ENCODE peak calls at places on chromosomes 11 and 22, in four cellular contexts. One of them, this sample, is unnamed.

GRCh38 chr11:69383372-69383771 is 89.4 kb downstream of the MYEOV start:
- DNase-seq in HepG2: no peak
- DNase-seq in K562: no peak
- DNase-seq in GM12878: no peak
- DNase-seq in this sample: no peak

GRCh38 chr11:65334696-65335295 is 1.1 kb downstream of the DPF2 start:
- DNase-seq in HepG2: no peak
- DNase-seq in K562: no peak
- DNase-seq in GM12878: no peak
- DNase-seq in this sample: no peak

GRCh38 chr22:46823248-46823647 is 60.8 kb downstream of the TBC1D22A start:
- DNase-seq in HepG2: no peak
- DNase-seq in K562: no peak
- DNase-seq in GM12878: no peak
- DNase-seq in this sample: no peak

GRCh38 chr22:20436309-20437252 is 1.0 kb downstream of the SCARF2 start:
- DNase-seq in HepG2: no peak
- DNase-seq in K562: peak
- DNase-seq in GM12878: no peak
- DNase-seq in this sample: peak

GRCh38 chr11:10002221-10002620 is 291.8 kb downstream of the SBF2 start:
- DNase-seq in HepG2: no peak
- DNase-seq in K562: no peak
- DNase-seq in GM12878: no peak
- DNase-seq in this sample: no peak

GRCh38 chr11:72069787-72070251 is 10.5 kb downstream of the NUMA1 start:
- DNase-seq in HepG2: peak
- DNase-seq in K562: no peak
- DNase-seq in GM12878: no peak
- DNase-seq in this sample: no peak

GRCh38 chr11:391117-392017 is 2.6 kb upstream of the PKP3 start:
- DNase-seq in HepG2: no peak
- DNase-seq in K562: no peak
- DNase-seq in GM12878: no peak
- DNase-seq in this sample: no peak

GRCh38 chr11:102157219-102157618 is 47.0 kb downstream of the YAP1 start:
- DNase-seq in HepG2: peak
- DNase-seq in K562: no peak
- DNase-seq in GM12878: no peak
- DNase-seq in this sample: peak

GRCh38 chr11:114155116-114155515 is 95.6 kb downstream of the ZBTB16 start:
- DNase-seq in HepG2: no peak
- DNase-seq in K562: no peak
- DNase-seq in GM12878: no peak
- DNase-seq in this sample: no peak

GRCh38 chr11:81975261-81975900 is 758.3 kb downstream of the FAM181B start:
- DNase-seq in HepG2: no peak
- DNase-seq in K562: no peak
- DNase-seq in GM12878: no peak
- DNase-seq in this sample: no peak

GRCh38 chr11:31325162-31325561 is 44.4 kb downstream of the DCDC1 start:
- DNase-seq in HepG2: no peak
- DNase-seq in K562: no peak
- DNase-seq in GM12878: no peak
- DNase-seq in this sample: no peak

GRCh38 chr11:125229006-125229405 is 64.5 kb downstream of the PKNOX2 start:
- DNase-seq in HepG2: no peak
- DNase-seq in K562: no peak
- DNase-seq in GM12878: no peak
- DNase-seq in this sample: no peak

GRCh38 chr11:75505966-75506692 is 19.6 kb downstream of the GDPD5 start:
- DNase-seq in HepG2: no peak
- DNase-seq in K562: no peak
- DNase-seq in GM12878: no peak
- DNase-seq in this sample: no peak

GRCh38 chr11:61041755-61042518 is 60.4 kb upstream of the CD5 start:
- DNase-seq in HepG2: no peak
- DNase-seq in K562: no peak
- DNase-seq in GM12878: no peak
- DNase-seq in this sample: no peak

GRCh38 chr11:62680825-62681240 is 2.0 kb upstream of the UBXN1 start:
- DNase-seq in HepG2: peak
- DNase-seq in K562: peak
- DNase-seq in GM12878: no peak
- DNase-seq in this sample: peak

GRCh38 chr11:112219476-112220232 is 6.6 kb upstream of the PTS start:
- DNase-seq in HepG2: peak
- DNase-seq in K562: peak
- DNase-seq in GM12878: peak
- DNase-seq in this sample: peak

GRCh38 chr22:45754822-45755221 is 83.2 kb downstream of the ATXN10 start:
- DNase-seq in HepG2: no peak
- DNase-seq in K562: no peak
- DNase-seq in GM12878: no peak
- DNase-seq in this sample: no peak

GRCh38 chr11:61173456-61173855 is 12.2 kb upstream of the VPS37C start:
- DNase-seq in HepG2: peak
- DNase-seq in K562: peak
- DNase-seq in GM12878: no peak
- DNase-seq in this sample: no peak

GRCh38 chr11:19843106-19843505 is 130.5 kb downstream of the NAV2 start:
- DNase-seq in HepG2: no peak
- DNase-seq in K562: no peak
- DNase-seq in GM12878: no peak
- DNase-seq in this sample: no peak

GRCh38 chr11:113096661-113097060 is 135.4 kb downstream of the NCAM1 start:
- DNase-seq in HepG2: no peak
- DNase-seq in K562: no peak
- DNase-seq in GM12878: no peak
- DNase-seq in this sample: no peak

GRCh38 chr11:71927813-71928738 is at the start of gene XNDC1N:
- DNase-seq in HepG2: peak
- DNase-seq in K562: peak
- DNase-seq in GM12878: no peak
- DNase-seq in this sample: peak

GRCh38 chr22:19626666-19627065 is 87.6 kb upstream of the SEPTIN5 start:
- DNase-seq in HepG2: no peak
- DNase-seq in K562: no peak
- DNase-seq in GM12878: no peak
- DNase-seq in this sample: no peak

GRCh38 chr11:44319170-44319551 is 9.2 kb upstream of the ALX4 start:
- DNase-seq in HepG2: no peak
- DNase-seq in K562: no peak
- DNase-seq in GM12878: no peak
- DNase-seq in this sample: no peak

GRCh38 chr22:46654426-46654825 is 34.2 kb downstream of the GRAMD4 start:
- DNase-seq in HepG2: no peak
- DNase-seq in K562: no peak
- DNase-seq in GM12878: no peak
- DNase-seq in this sample: no peak

GRCh38 chr11:66543263-66544107 is 2.4 kb downstream of the ZDHHC24 start:
- DNase-seq in HepG2: no peak
- DNase-seq in K562: no peak
- DNase-seq in GM12878: peak
- DNase-seq in this sample: no peak

GRCh38 chr11:73335204-73335923 is 27.3 kb downstream of the ARHGEF17 start:
- DNase-seq in HepG2: peak
- DNase-seq in K562: peak
- DNase-seq in GM12878: no peak
- DNase-seq in this sample: peak

GRCh38 chr11:73333173-73333572 is 25.1 kb downstream of the ARHGEF17 start:
- DNase-seq in HepG2: no peak
- DNase-seq in K562: no peak
- DNase-seq in GM12878: no peak
- DNase-seq in this sample: no peak

GRCh38 chr11:73333626-73334199 is 25.6 kb downstream of the ARHGEF17 start:
- DNase-seq in HepG2: no peak
- DNase-seq in K562: no peak
- DNase-seq in GM12878: no peak
- DNase-seq in this sample: no peak

GRCh38 chr11:73331138-73331916 is 23.3 kb downstream of the ARHGEF17 start:
- DNase-seq in HepG2: peak
- DNase-seq in K562: peak
- DNase-seq in GM12878: no peak
- DNase-seq in this sample: no peak

DNA sequence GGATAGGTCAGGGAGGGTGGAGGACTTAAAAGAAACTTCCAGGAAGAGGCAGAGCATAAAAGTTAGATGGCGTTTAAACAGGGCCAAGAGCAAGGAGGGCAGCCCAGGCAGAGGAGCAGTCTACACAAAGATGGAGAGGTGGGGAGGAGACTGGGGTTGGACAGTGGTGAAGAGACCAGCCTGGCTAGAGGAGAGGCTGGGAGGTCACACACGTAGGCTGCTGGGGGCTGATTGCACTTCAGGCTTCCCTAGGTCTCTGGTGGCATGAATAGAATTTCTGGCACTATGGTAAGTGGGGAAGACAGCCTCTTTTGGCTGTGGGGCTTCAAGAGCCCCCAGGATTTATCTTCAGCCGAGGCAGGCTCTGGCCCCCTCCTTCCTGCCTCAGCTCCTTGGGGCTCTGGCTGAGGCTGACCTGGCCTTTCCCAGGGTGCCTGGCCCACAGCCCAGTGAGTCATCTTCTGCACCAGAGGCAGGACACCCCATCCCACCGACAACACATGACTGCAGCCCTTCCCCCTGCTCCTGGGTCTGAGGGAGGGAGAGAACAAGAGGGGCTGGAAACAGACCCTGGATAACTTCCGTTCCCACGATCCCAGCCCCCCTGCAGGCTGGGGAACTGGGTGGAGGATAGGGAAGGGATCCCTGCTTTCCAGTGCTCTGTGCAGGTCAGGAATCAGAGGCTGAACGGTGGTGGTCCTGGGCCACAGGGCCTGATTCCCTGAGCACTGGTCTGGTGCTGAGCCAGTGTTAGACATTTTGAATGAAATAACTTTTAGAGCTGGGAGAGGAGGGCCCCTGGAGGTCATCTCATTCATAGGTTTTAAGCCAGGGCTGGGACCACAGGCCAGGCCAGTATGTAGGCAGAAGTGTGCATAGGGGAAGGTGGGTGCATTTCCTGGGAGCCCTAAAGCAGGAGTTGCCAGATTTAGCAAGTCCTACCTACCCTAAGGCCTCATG is 26.4 kb downstream of the ARHGEF17 start:
- DNase-seq in HepG2: peak
- DNase-seq in K562: peak
- DNase-seq in GM12878: no peak
- DNase-seq in this sample: no peak
- TF ChIP-seq FOXK2 in HepG2: no peak
- TF ChIP-seq FOXK2 in K562: no peak
- TF ChIP-seq FOXK2 in GM12878: no peak
- TF ChIP-seq FOXK2 in this sample: no peak

GRCh38 chr11:7606496-7606895 is 66.8 kb downstream of the CYB5R2 start:
- DNase-seq in HepG2: no peak
- DNase-seq in K562: no peak
- DNase-seq in GM12878: no peak
- DNase-seq in this sample: no peak
- TF ChIP-seq FOXK2 in HepG2: no peak
- TF ChIP-seq FOXK2 in K562: no peak
- TF ChIP-seq FOXK2 in GM12878: no peak
- TF ChIP-seq FOXK2 in this sample: no peak

DNA sequence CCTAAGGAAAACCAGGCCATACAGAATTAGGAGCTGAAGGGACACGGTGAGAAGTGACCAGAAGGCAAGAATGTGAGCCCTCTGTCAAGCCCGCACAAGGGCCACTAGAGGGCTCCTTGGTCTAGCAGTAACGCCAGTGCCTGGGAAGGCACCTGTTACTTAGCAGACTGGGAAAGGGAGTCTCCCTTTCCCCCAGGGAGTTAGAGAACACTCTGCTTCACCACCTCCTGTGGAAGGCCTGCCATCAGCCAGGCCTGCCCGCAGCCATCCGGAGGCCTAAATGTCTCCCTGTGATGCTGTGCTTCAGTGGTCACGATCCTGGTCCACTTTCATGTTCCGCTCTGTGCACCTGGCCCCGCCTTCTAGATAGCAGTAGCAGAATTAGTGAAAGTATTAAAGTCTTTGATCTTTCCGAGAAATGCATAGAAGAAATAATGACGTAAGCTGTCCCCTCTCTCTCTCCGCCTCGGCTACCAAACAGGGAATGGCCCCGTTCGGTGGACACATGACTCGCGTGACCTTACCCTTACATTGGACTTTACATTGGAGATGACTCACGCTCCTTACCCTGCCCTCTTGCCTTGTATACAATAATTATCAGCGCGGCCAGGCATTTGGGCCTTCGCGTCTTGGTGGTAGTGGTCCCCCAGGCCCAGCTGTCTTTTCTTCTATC is 10.7 kb upstream of the GSTP1 start:
- DNase-seq in HepG2: peak
- DNase-seq in K562: peak
- DNase-seq in GM12878: no peak
- DNase-seq in this sample: no peak
- TF ChIP-seq FOXK2 in HepG2: no peak
- TF ChIP-seq FOXK2 in K562: peak
- TF ChIP-seq FOXK2 in GM12878: no peak
- TF ChIP-seq FOXK2 in this sample: no peak

GRCh38 chr22:31178859-31179258 is 18.9 kb downstream of the RNF185 start:
- DNase-seq in HepG2: no peak
- DNase-seq in K562: no peak
- DNase-seq in GM12878: no peak
- DNase-seq in this sample: no peak

GRCh38 chr22:31176923-31177322 is 16.9 kb downstream of the RNF185 start:
- DNase-seq in HepG2: no peak
- DNase-seq in K562: no peak
- DNase-seq in GM12878: no peak
- DNase-seq in this sample: no peak

GRCh38 chr22:31170971-31171370 is 11.0 kb downstream of the RNF185 start:
- DNase-seq in HepG2: no peak
- DNase-seq in K562: no peak
- DNase-seq in GM12878: no peak
- DNase-seq in this sample: no peak

GRCh38 chr22:31177420-31178162 is 17.6 kb downstream of the RNF185 start:
- DNase-seq in HepG2: no peak
- DNase-seq in K562: no peak
- DNase-seq in GM12878: no peak
- DNase-seq in this sample: no peak

DNA sequence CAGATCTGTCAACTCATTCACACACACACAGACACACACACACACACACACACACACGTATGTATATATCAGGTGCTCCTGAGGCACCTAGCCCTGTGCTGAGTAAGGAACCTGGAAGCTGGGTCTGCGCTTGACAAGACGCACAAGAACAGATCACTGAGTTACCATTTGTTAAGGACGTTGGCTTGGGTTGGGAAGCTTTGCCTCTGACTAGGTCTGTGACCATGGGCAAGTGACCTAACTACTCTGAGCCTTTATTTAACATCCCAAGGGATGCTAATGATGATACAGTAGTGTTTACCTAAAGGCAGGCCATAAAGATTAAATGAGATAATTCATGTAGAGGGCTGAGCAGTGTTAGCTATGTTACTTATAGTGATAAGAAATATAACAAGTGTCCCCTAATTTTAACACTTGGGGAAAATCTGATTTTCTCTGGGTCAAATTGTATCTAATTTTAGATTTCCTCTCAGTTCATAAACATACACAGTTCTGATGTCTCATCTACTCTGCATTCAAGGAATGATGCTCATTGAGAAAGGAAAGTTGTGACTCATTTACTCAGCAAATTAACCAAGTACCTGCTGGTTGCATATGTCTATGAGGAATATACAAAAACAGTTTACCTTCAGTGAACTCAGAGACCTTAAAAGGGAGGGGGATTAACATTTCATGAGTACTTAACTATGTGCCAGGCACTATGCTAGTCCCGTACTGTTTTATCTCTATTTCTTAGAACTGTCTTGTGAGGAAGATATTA is 13.6 kb downstream of the RNF185 start:
- DNase-seq in HepG2: no peak
- DNase-seq in K562: no peak
- DNase-seq in GM12878: no peak
- DNase-seq in this sample: no peak
- TF ChIP-seq FOXK2 in HepG2: no peak
- TF ChIP-seq FOXK2 in K562: no peak
- TF ChIP-seq FOXK2 in GM12878: no peak
- TF ChIP-seq FOXK2 in this sample: no peak

This sample was measured in HEK293T.